ENCODE peak calls at places on chromosomes 2 and 18, in five cellular contexts. One of them, this sample, is unnamed.

GRCh38 chr2:154263206-154263605 is 391.5 kb downstream of the GALNT13 start:
- DNase-seq in uterus: no peak
- DNase-seq in GM12864: no peak
- DNase-seq in astrocyte of the cerebellum: no peak
- DNase-seq in fibroblast of lung: no peak
- DNase-seq in this sample: no peak

GRCh38 chr18:59799383-59800015 is 100.3 kb upstream of the PMAIP1 start:
- DNase-seq in uterus: no peak
- DNase-seq in GM12864: no peak
- DNase-seq in astrocyte of the cerebellum: no peak
- DNase-seq in fibroblast of lung: peak
- DNase-seq in this sample: no peak

GRCh38 chr2:79887747-79888374 is 375.0 kb downstream of the CTNNA2 start:
- DNase-seq in uterus: no peak
- DNase-seq in GM12864: peak
- DNase-seq in astrocyte of the cerebellum: peak
- DNase-seq in fibroblast of lung: peak
- DNase-seq in this sample: peak

GRCh38 chr18:35778850-35779634 is 193.4 kb upstream of the RMP24 start:
- DNase-seq in uterus: no peak
- DNase-seq in GM12864: no peak
- DNase-seq in astrocyte of the cerebellum: no peak
- DNase-seq in fibroblast of lung: no peak
- DNase-seq in this sample: no peak

GRCh38 chr2:9950521-9951271 is 797 bp upstream of the GRHL1 start:
- DNase-seq in uterus: peak
- DNase-seq in GM12864: no peak
- DNase-seq in astrocyte of the cerebellum: no peak
- DNase-seq in fibroblast of lung: no peak
- DNase-seq in this sample: no peak

GRCh38 chr2:41990688-41991087 is 57.1 kb upstream of the PKDCC start:
- DNase-seq in uterus: no peak
- DNase-seq in GM12864: no peak
- DNase-seq in astrocyte of the cerebellum: no peak
- DNase-seq in fibroblast of lung: peak
- DNase-seq in this sample: no peak

GRCh38 chr2:145352499-145352898 is 832.6 kb upstream of the ZEB2 start:
- DNase-seq in uterus: no peak
- DNase-seq in GM12864: no peak
- DNase-seq in astrocyte of the cerebellum: no peak
- DNase-seq in fibroblast of lung: no peak
- DNase-seq in this sample: no peak

GRCh38 chr2:70988726-70989648 is 5.7 kb downstream of the TEX261 start:
- DNase-seq in uterus: no peak
- DNase-seq in GM12864: no peak
- DNase-seq in astrocyte of the cerebellum: no peak
- DNase-seq in fibroblast of lung: no peak
- DNase-seq in this sample: no peak

GRCh38 chr2:206863721-206864120 is 75.6 kb upstream of the CPO start:
- DNase-seq in uterus: no peak
- DNase-seq in GM12864: no peak
- DNase-seq in astrocyte of the cerebellum: no peak
- DNase-seq in fibroblast of lung: no peak
- DNase-seq in this sample: no peak

DNA sequence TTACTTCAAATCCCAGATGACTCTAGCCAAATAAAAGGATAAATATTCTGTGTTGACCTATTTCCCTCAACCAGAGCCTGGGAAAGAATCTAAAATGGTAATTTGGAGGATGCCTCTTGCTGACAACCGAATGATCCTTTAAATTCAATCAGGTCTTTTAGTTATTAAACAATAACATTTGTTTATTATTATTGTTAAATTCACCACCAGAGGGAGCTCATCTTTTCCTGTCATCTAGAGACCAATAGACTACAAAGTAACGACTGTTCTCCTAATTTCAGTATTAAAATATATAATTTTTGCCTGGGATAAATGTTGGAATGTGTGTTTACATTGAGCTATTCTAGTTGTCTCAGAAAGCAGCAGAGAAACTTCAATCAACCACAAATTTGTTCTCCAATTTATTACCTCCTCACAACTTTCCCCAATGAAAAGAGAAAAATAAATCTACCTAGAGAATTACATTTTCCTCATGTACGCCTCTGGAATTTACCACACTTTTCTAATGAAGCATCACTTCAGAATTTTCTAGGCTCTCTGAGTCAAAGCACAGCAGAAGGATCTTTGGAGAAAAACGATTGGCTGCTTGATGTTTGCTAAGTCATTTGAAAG is 142.7 kb downstream of the SCG2 start:
- DNase-seq in uterus: no peak
- DNase-seq in GM12864: no peak
- DNase-seq in astrocyte of the cerebellum: no peak
- DNase-seq in fibroblast of lung: peak
- DNase-seq in this sample: no peak
- TF ChIP-seq CTCF in uterus: peak
- TF ChIP-seq CTCF in GM12864: peak
- TF ChIP-seq CTCF in astrocyte of the cerebellum: no peak
- TF ChIP-seq CTCF in fibroblast of lung: peak
- TF ChIP-seq CTCF in this sample: peak

GRCh38 chr2:226647626-226648518 is 151.7 kb downstream of the IRS1 start:
- DNase-seq in uterus: no peak
- DNase-seq in GM12864: no peak
- DNase-seq in astrocyte of the cerebellum: no peak
- DNase-seq in fibroblast of lung: no peak
- DNase-seq in this sample: no peak

GRCh38 chr2:226649871-226650660 is 149.6 kb downstream of the IRS1 start:
- DNase-seq in uterus: peak
- DNase-seq in GM12864: no peak
- DNase-seq in astrocyte of the cerebellum: peak
- DNase-seq in fibroblast of lung: peak
- DNase-seq in this sample: peak

GRCh38 chr2:226652983-226653765 is 146.4 kb downstream of the IRS1 start:
- DNase-seq in uterus: no peak
- DNase-seq in GM12864: no peak
- DNase-seq in astrocyte of the cerebellum: no peak
- DNase-seq in fibroblast of lung: no peak
- DNase-seq in this sample: no peak

GRCh38 chr2:226652388-226652787 is 147.2 kb downstream of the IRS1 start:
- DNase-seq in uterus: no peak
- DNase-seq in GM12864: no peak
- DNase-seq in astrocyte of the cerebellum: peak
- DNase-seq in fibroblast of lung: peak
- DNase-seq in this sample: no peak

DNA sequence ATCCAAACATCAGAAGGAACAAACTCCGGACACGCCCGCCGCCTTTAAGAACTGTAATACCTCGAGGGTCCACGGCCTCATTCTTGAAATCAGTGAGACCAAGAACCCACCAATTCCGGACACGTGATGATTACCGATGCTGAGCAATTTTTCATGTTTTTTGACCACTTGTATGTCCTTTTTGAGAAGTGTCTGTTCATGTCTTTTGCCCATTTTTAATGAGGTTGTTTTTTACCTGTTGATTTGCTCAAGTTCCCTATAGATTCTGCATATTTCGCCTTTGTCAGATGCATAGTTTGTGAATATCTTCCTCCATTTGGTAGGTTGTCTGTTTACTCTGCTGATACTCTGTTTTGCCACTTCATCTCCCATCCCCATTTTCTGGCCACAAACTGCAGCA is 150.4 kb downstream of the IRS1 start:
- DNase-seq in uterus: no peak
- DNase-seq in GM12864: no peak
- DNase-seq in astrocyte of the cerebellum: no peak
- DNase-seq in fibroblast of lung: no peak
- DNase-seq in this sample: no peak
- H3K4me3 ChIP-seq in uterus: no peak
- H3K4me3 ChIP-seq in GM12864: no peak
- H3K4me3 ChIP-seq in astrocyte of the cerebellum: no peak
- H3K4me3 ChIP-seq in fibroblast of lung: no peak
- H3K4me3 ChIP-seq in this sample: no peak

GRCh38 chr18:57205641-57206040 is 58.8 kb downstream of the BOD1L2 start:
- DNase-seq in uterus: no peak
- DNase-seq in GM12864: no peak
- DNase-seq in astrocyte of the cerebellum: no peak
- DNase-seq in fibroblast of lung: no peak
- DNase-seq in this sample: no peak
- TF ChIP-seq CTCF in uterus: no peak
- TF ChIP-seq CTCF in GM12864: no peak
- TF ChIP-seq CTCF in astrocyte of the cerebellum: no peak
- TF ChIP-seq CTCF in fibroblast of lung: no peak
- TF ChIP-seq CTCF in this sample: no peak

GRCh38 chr18:54206447-54206846 is 18.0 kb downstream of the MBD2 start:
- DNase-seq in uterus: no peak
- DNase-seq in GM12864: no peak
- DNase-seq in astrocyte of the cerebellum: no peak
- DNase-seq in fibroblast of lung: no peak
- DNase-seq in this sample: no peak

GRCh38 chr18:54205951-54206350 is 18.5 kb downstream of the MBD2 start:
- DNase-seq in uterus: no peak
- DNase-seq in GM12864: no peak
- DNase-seq in astrocyte of the cerebellum: no peak
- DNase-seq in fibroblast of lung: peak
- DNase-seq in this sample: peak

GRCh38 chr18:54210463-54210862 is 14.0 kb downstream of the MBD2 start:
- DNase-seq in uterus: no peak
- DNase-seq in GM12864: no peak
- DNase-seq in astrocyte of the cerebellum: no peak
- DNase-seq in fibroblast of lung: no peak
- DNase-seq in this sample: no peak

GRCh38 chr18:54204883-54205282 is 19.6 kb downstream of the MBD2 start:
- DNase-seq in uterus: no peak
- DNase-seq in GM12864: no peak
- DNase-seq in astrocyte of the cerebellum: no peak
- DNase-seq in fibroblast of lung: no peak
- DNase-seq in this sample: peak

GRCh38 chr18:54209471-54210180 is 14.8 kb downstream of the MBD2 start:
- DNase-seq in uterus: no peak
- DNase-seq in GM12864: no peak
- DNase-seq in astrocyte of the cerebellum: no peak
- DNase-seq in fibroblast of lung: no peak
- DNase-seq in this sample: no peak
- H3K4me3 ChIP-seq in uterus: no peak
- H3K4me3 ChIP-seq in GM12864: peak
- H3K4me3 ChIP-seq in astrocyte of the cerebellum: no peak
- H3K4me3 ChIP-seq in fibroblast of lung: no peak
- H3K4me3 ChIP-seq in this sample: no peak

GRCh38 chr2:98816281-98816680 is 85.3 kb upstream of the MGAT4A start:
- DNase-seq in uterus: no peak
- DNase-seq in GM12864: no peak
- DNase-seq in astrocyte of the cerebellum: no peak
- DNase-seq in fibroblast of lung: no peak
- DNase-seq in this sample: no peak
- TF ChIP-seq CTCF in uterus: no peak
- TF ChIP-seq CTCF in GM12864: no peak
- TF ChIP-seq CTCF in astrocyte of the cerebellum: no peak
- TF ChIP-seq CTCF in fibroblast of lung: no peak
- TF ChIP-seq CTCF in this sample: no peak

GRCh38 chr2:44948565-44949328 is 7.2 kb downstream of the SIX3 start:
- DNase-seq in uterus: no peak
- DNase-seq in GM12864: no peak
- DNase-seq in astrocyte of the cerebellum: no peak
- DNase-seq in fibroblast of lung: no peak
- DNase-seq in this sample: no peak
- H3K4me3 ChIP-seq in uterus: no peak
- H3K4me3 ChIP-seq in GM12864: no peak
- H3K4me3 ChIP-seq in astrocyte of the cerebellum: no peak
- H3K4me3 ChIP-seq in fibroblast of lung: no peak
- H3K4me3 ChIP-seq in this sample: no peak

GRCh38 chr2:20322527-20323300 is 27.9 kb downstream of the PUM2 start:
- DNase-seq in uterus: no peak
- DNase-seq in GM12864: no peak
- DNase-seq in astrocyte of the cerebellum: no peak
- DNase-seq in fibroblast of lung: no peak
- DNase-seq in this sample: no peak

GRCh38 chr2:20330202-20330601 is 20.4 kb downstream of the PUM2 start:
- DNase-seq in uterus: no peak
- DNase-seq in GM12864: no peak
- DNase-seq in astrocyte of the cerebellum: no peak
- DNase-seq in fibroblast of lung: no peak
- DNase-seq in this sample: no peak

GRCh38 chr2:20327370-20327769 is 23.3 kb downstream of the PUM2 start:
- DNase-seq in uterus: no peak
- DNase-seq in GM12864: no peak
- DNase-seq in astrocyte of the cerebellum: no peak
- DNase-seq in fibroblast of lung: no peak
- DNase-seq in this sample: no peak

GRCh38 chr2:20326163-20326780 is 24.4 kb downstream of the PUM2 start:
- DNase-seq in uterus: peak
- DNase-seq in GM12864: no peak
- DNase-seq in astrocyte of the cerebellum: peak
- DNase-seq in fibroblast of lung: peak
- DNase-seq in this sample: no peak
- TF ChIP-seq CTCF in uterus: peak
- TF ChIP-seq CTCF in GM12864: peak
- TF ChIP-seq CTCF in astrocyte of the cerebellum: peak
- TF ChIP-seq CTCF in fibroblast of lung: peak
- TF ChIP-seq CTCF in this sample: peak

GRCh38 chr18:55465313-55465712 is 122.7 kb downstream of the TCF4 start:
- DNase-seq in uterus: no peak
- DNase-seq in GM12864: no peak
- DNase-seq in astrocyte of the cerebellum: no peak
- DNase-seq in fibroblast of lung: no peak
- DNase-seq in this sample: no peak
- H3K4me3 ChIP-seq in uterus: no peak
- H3K4me3 ChIP-seq in GM12864: no peak
- H3K4me3 ChIP-seq in astrocyte of the cerebellum: no peak
- H3K4me3 ChIP-seq in fibroblast of lung: no peak
- H3K4me3 ChIP-seq in this sample: no peak

GRCh38 chr18:54184836-54185235 is 39.6 kb downstream of the MBD2 start:
- DNase-seq in uterus: no peak
- DNase-seq in GM12864: no peak
- DNase-seq in astrocyte of the cerebellum: no peak
- DNase-seq in fibroblast of lung: no peak
- DNase-seq in this sample: no peak
- TF ChIP-seq CTCF in uterus: no peak
- TF ChIP-seq CTCF in GM12864: no peak
- TF ChIP-seq CTCF in astrocyte of the cerebellum: no peak
- TF ChIP-seq CTCF in fibroblast of lung: no peak
- TF ChIP-seq CTCF in this sample: no peak

This sample was measured in LNCaP clone FGC.